ENCODE peak calls at places on chromosomes 1 and 21, in ten cellular contexts. H is foreskin keratinocyte, U is HepG2, N is OCI-LY7, X is H9, W is tibial artery, F is PC-9, O is PC-3, I is lower lobe of right lung, P is A549. R is an unnamed sample.

GRCh38 chr1:22412932-22413727 is 38.5 kb upstream of the ZBTB40 start:
- DNase-seq in H (peak), U (no peak), N (no peak), X (no peak), W (no peak), F (peak), O (peak), I (no peak), P (no peak), R (no peak)

GRCh38 chr21:36613064-36613463 is 85.9 kb upstream of the SIM2 start:
- DNase-seq in H (no peak), U (peak), N (no peak), X (no peak), W (no peak), F (no peak), O (peak), I (no peak), P (no peak), R (no peak)

GRCh38 chr1:156122519-156123355 is 8.2 kb downstream of the LMNA start:
- DNase-seq in H (no peak), U (peak), N (no peak), X (no peak), W (peak), F (peak), O (peak), I (peak), P (peak), R (peak)

GRCh38 chr1:240237305-240237721 is 145.6 kb downstream of the FMN2 start:
- DNase-seq in H (no peak), U (no peak), N (no peak), X (no peak), W (no peak), F (no peak), O (no peak), I (no peak), P (no peak), R (no peak)

GRCh38 chr21:45892156-45892919 is 89.2 kb upstream of the COL6A1 start:
- DNase-seq in H (no peak), U (no peak), N (peak), X (no peak), W (no peak), F (peak), O (no peak), I (peak), P (no peak), R (no peak)

GRCh38 chr1:216071227-216071626 is 352.0 kb downstream of the USH2A start:
- DNase-seq in H (no peak), U (no peak), N (no peak), X (no peak), W (no peak), F (no peak), O (no peak), I (no peak), P (no peak), R (no peak)

GRCh38 chr1:17998889-17999288 is 108.7 kb upstream of the IGSF21 start:
- DNase-seq in H (no peak), U (peak), N (no peak), X (no peak), W (no peak), F (no peak), O (peak), I (no peak), P (peak), R (no peak)

GRCh38 chr21:41726058-41726558 is 40.7 kb downstream of the RIPK4 start:
- DNase-seq in H (no peak), U (no peak), N (no peak), X (no peak), W (no peak), F (no peak), O (no peak), I (no peak), P (no peak), R (no peak)

GRCh38 chr1:233794863-233795262 is 109.6 kb upstream of the SLC35F3 start:
- DNase-seq in H (no peak), U (no peak), N (no peak), X (no peak), W (no peak), F (no peak), O (no peak), I (no peak), P (no peak), R (no peak)

GRCh38 chr1:84690397-84691138 is at the start of gene SSX2IP:
- DNase-seq in H (peak), U (peak), N (peak), X (peak), W (peak), F (peak), O (peak), I (peak), P (peak), R (peak)

GRCh38 chr1:24541711-24542346 is 14.1 kb upstream of the NCMAP start:
- DNase-seq in H (no peak), U (peak), N (no peak), X (no peak), W (no peak), F (no peak), O (no peak), I (no peak), P (peak), R (no peak)

GRCh38 chr1:21653744-21654100 is 15.4 kb downstream of the RAP1GAP start:
- DNase-seq in H (no peak), U (no peak), N (no peak), X (no peak), W (no peak), F (no peak), O (no peak), I (no peak), P (no peak), R (peak)

GRCh38 chr21:31198575-31198974 is 145.5 kb downstream of the TIAM1 start:
- DNase-seq in H (peak), U (peak), N (peak), X (no peak), W (no peak), F (no peak), O (peak), I (no peak), P (peak), R (no peak)

GRCh38 chr1:204081791-204082513 is 9.0 kb downstream of the SOX13 start:
- DNase-seq in H (no peak), U (no peak), N (no peak), X (no peak), W (no peak), F (no peak), O (no peak), I (no peak), P (no peak), R (no peak)

GRCh38 chr1:108503062-108503740 is 53.1 kb downstream of the NBPF6 start:
- DNase-seq in H (peak), U (peak), N (no peak), X (peak), W (no peak), F (peak), O (peak), I (no peak), P (peak), R (no peak)

GRCh38 chr1:223704921-223705878 is 7.1 kb upstream of the CAPN2 start:
- DNase-seq in H (no peak), U (no peak), N (no peak), X (no peak), W (no peak), F (peak), O (peak), I (no peak), P (peak), R (no peak)

GRCh38 chr1:111960971-111961370 is 28.5 kb downstream of the KCND3 start:
- DNase-seq in H (no peak), U (no peak), N (no peak), X (no peak), W (no peak), F (no peak), O (no peak), I (no peak), P (no peak), R (no peak)

GRCh38 chr1:89672489-89673183 is 39.7 kb downstream of the LRRC8C start:
- DNase-seq in H (no peak), U (no peak), N (no peak), X (no peak), W (no peak), F (no peak), O (peak), I (no peak), P (peak), R (no peak)

GRCh38 chr1:151533870-151534269 is 6.2 kb upstream of the TUFT1 start:
- DNase-seq in H (no peak), U (no peak), N (no peak), X (no peak), W (no peak), F (no peak), O (no peak), I (no peak), P (no peak), R (no peak)

GRCh38 chr1:151526735-151527520 is 13.2 kb upstream of the TUFT1 start:
- DNase-seq in H (no peak), U (no peak), N (no peak), X (no peak), W (no peak), F (no peak), O (no peak), I (no peak), P (no peak), R (no peak)

GRCh38 chr1:151529781-151530180 is 10.3 kb upstream of the TUFT1 start:
- DNase-seq in H (no peak), U (no peak), N (no peak), X (no peak), W (no peak), F (no peak), O (no peak), I (no peak), P (no peak), R (no peak)

GRCh38 chr1:151529211-151529702 is 10.9 kb upstream of the TUFT1 start:
- DNase-seq in H (no peak), U (no peak), N (no peak), X (no peak), W (no peak), F (no peak), O (no peak), I (no peak), P (no peak), R (no peak)

GRCh38 chr1:151530461-151530860 is 9.6 kb upstream of the TUFT1 start:
- DNase-seq in H (no peak), U (no peak), N (no peak), X (no peak), W (no peak), F (no peak), O (no peak), I (no peak), P (no peak), R (no peak)
- H3K27ac ChIP-seq in H (no peak), U (no peak), N (no peak), X (no peak), W (no peak), F (no peak), O (no peak), I (no peak), P (no peak), R (no peak)

GRCh38 chr1:180909462-180909976 is 3.2 kb upstream of the KIAA1614 start:
- DNase-seq in H (no peak), U (no peak), N (no peak), X (no peak), W (no peak), F (no peak), O (no peak), I (no peak), P (no peak), R (no peak)

GRCh38 chr1:180912801-180913616 is at the start of gene KIAA1614:
- DNase-seq in H (peak), U (no peak), N (no peak), X (peak), W (peak), F (no peak), O (no peak), I (no peak), P (no peak), R (no peak)

GRCh38 chr1:180911640-180912161 is 996 bp upstream of the KIAA1614 start:
- DNase-seq in H (peak), U (no peak), N (no peak), X (peak), W (no peak), F (no peak), O (no peak), I (no peak), P (no peak), R (no peak)

GRCh38 chr1:180915426-180915965 is 2.8 kb downstream of the KIAA1614 start:
- DNase-seq in H (no peak), U (no peak), N (no peak), X (no peak), W (peak), F (no peak), O (no peak), I (no peak), P (no peak), R (no peak)

GRCh38 chr1:180912211-180912800 is 391 bp upstream of the KIAA1614 start:
- DNase-seq in H (peak), U (no peak), N (no peak), X (peak), W (peak), F (no peak), O (no peak), I (no peak), P (no peak), R (no peak)
- H3K27ac ChIP-seq in H (peak), U (no peak), N (no peak), X (no peak), W (peak), F (no peak), O (no peak), I (peak), P (peak), R (peak)

DNA sequence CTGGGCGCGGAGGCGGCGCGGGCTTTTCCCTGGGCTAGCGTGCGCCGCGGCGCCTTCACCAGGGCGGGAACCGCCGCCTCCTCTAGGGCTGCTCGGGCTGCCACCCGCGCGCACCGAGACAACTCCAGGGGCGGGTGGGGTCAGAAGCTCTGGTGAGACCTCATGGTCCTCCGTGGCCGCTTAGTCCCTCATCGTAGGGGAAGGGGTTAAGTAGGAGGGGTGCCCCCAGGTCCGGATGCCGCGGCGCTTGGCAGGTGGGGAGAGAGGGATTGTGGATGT is 559 bp downstream of the SERTAD4 start:
- DNase-seq in H (no peak), U (no peak), N (no peak), X (no peak), W (peak), F (no peak), O (peak), I (no peak), P (no peak), R (no peak)
- H3K27ac ChIP-seq in H (no peak), U (no peak), N (no peak), X (no peak), W (peak), F (peak), O (no peak), I (peak), P (peak), R (peak)

GRCh38 chr1:30176477-30176876 is 546.9 kb downstream of the MATN1 start:
- DNase-seq in H (no peak), U (no peak), N (no peak), X (no peak), W (no peak), F (no peak), O (no peak), I (no peak), P (no peak), R (no peak)
- H3K27ac ChIP-seq in H (no peak), U (no peak), N (no peak), X (no peak), W (no peak), F (no peak), O (no peak), I (no peak), P (no peak), R (no peak)

GRCh38 chr1:225819346-225820192 is 9.6 kb downstream of the EPHX1 start:
- DNase-seq in H (no peak), U (no peak), N (no peak), X (no peak), W (peak), F (no peak), O (no peak), I (no peak), P (no peak), R (no peak)
- H3K27ac ChIP-seq in H (no peak), U (peak), N (no peak), X (no peak), W (peak), F (peak), O (no peak), I (peak), P (peak), R (peak)

GRCh38 chr21:34623519-34623918 is 8.6 kb upstream of the RCAN1 start:
- DNase-seq in H (no peak), U (no peak), N (no peak), X (no peak), W (no peak), F (no peak), O (no peak), I (no peak), P (no peak), R (no peak)
- H3K27ac ChIP-seq in H (no peak), U (no peak), N (no peak), X (no peak), W (no peak), F (no peak), O (no peak), I (no peak), P (no peak), R (no peak)

GRCh38 chr1:201551877-201552731 is 13.2 kb downstream of the NAV1 start:
- DNase-seq in H (no peak), U (no peak), N (no peak), X (no peak), W (no peak), F (peak), O (peak), I (peak), P (peak), R (peak)
- H3K27ac ChIP-seq in H (no peak), U (no peak), N (no peak), X (no peak), W (peak), F (peak), O (peak), I (peak), P (peak), R (peak)

GRCh38 chr1:212700597-212700891 is 904 bp upstream of the BATF3 start:
- DNase-seq in H (no peak), U (no peak), N (no peak), X (no peak), W (no peak), F (no peak), O (no peak), I (no peak), P (no peak), R (no peak)

GRCh38 chr1:212700892-212701819 is 1.5 kb upstream of the BATF3 start:
- DNase-seq in H (no peak), U (no peak), N (peak), X (peak), W (peak), F (no peak), O (peak), I (peak), P (peak), R (no peak)

GRCh38 chr1:212698467-212699103 is 1.1 kb downstream of the BATF3 start:
- DNase-seq in H (no peak), U (no peak), N (peak), X (no peak), W (no peak), F (no peak), O (no peak), I (no peak), P (no peak), R (no peak)

GRCh38 chr1:212699839-212700596 is at the start of gene BATF3:
- DNase-seq in H (no peak), U (no peak), N (peak), X (no peak), W (peak), F (no peak), O (no peak), I (peak), P (peak), R (no peak)

GRCh38 chr1:212699104-212699838 is 369 bp downstream of the BATF3 start:
- DNase-seq in H (no peak), U (peak), N (peak), X (peak), W (peak), F (peak), O (peak), I (peak), P (peak), R (no peak)
- H3K27ac ChIP-seq in H (no peak), U (no peak), N (no peak), X (no peak), W (peak), F (no peak), O (no peak), I (peak), P (peak), R (no peak)

R was measured in caudate nucleus.